ENCODE peak calls at places on chromosomes 2 and 18, in four cellular contexts. Z, Q, U and L are unnamed samples.

GRCh38 chr2:25894135-25894830 is 16.0 kb upstream of the ASXL2 start:
- DNase-seq in Z (no peak), Q (no peak), U (peak; percentile 77), L (no peak)

GRCh38 chr2:53970095-53970897 is 497 bp downstream of the PSME4 start:
- DNase-seq in Z (peak; percentile 33), Q (no peak), U (peak; percentile 55), L (peak; percentile 38)

GRCh38 chr18:31261792-31262582 is 56.0 kb upstream of the DSG1 start:
- DNase-seq in Z (no peak), Q (no peak), U (no peak), L (no peak)

GRCh38 chr18:61703508-61703907 is 189.3 kb downstream of the RNF152 start:
- DNase-seq in Z (no peak), Q (no peak), U (peak; percentile 75), L (no peak)

GRCh38 chr2:197152451-197153228 is 157.9 kb downstream of the ANKRD44 start:
- DNase-seq in Z (no peak), Q (no peak), U (peak; percentile 56), L (no peak)

GRCh38 chr2:11824901-11825592 is 78.6 kb downstream of the LPIN1 start:
- DNase-seq in Z (no peak), Q (no peak), U (peak; percentile 74), L (no peak)

GRCh38 chr2:232473467-232473890 is 14.2 kb downstream of the ECEL1 start:
- DNase-seq in Z (no peak), Q (no peak), U (peak; percentile 35), L (no peak)

GRCh38 chr2:120829633-120830025 is 94.0 kb downstream of the GLI2 start:
- DNase-seq in Z (no peak), Q (no peak), U (no peak), L (no peak)

GRCh38 chr2:43609304-43609883 is 13.6 kb upstream of the THADA start:
- DNase-seq in Z (peak; percentile 33), Q (no peak), U (peak; percentile 63), L (peak; percentile 11)

GRCh38 chr2:178238144-178238521 is 43.8 kb downstream of the OSBPL6 start:
- DNase-seq in Z (no peak), Q (no peak), U (peak; percentile 38), L (no peak)

GRCh38 chr2:239128706-239129105 is 272.1 kb downstream of the HDAC4 start:
- DNase-seq in Z (no peak), Q (no peak), U (no peak), L (no peak)

GRCh38 chr18:23688528-23688927 is 725 bp upstream of the LAMA3 start:
- DNase-seq in Z (no peak), Q (no peak), U (no peak), L (no peak)

GRCh38 chr2:219034823-219035222 is 6.5 kb downstream of the CFAP65 start:
- DNase-seq in Z (no peak), Q (no peak), U (no peak), L (no peak)

GRCh38 chr2:174952607-174953006 is 52.6 kb downstream of the CHN1 start:
- DNase-seq in Z (no peak), Q (no peak), U (no peak), L (no peak)

GRCh38 chr2:68870215-68870614 is 982 bp downstream of the BMP10 start:
- DNase-seq in Z (no peak), Q (no peak), U (peak; percentile 31), L (no peak)

GRCh38 chr2:159684796-159685195 is 27.5 kb upstream of the MARCHF7 start:
- DNase-seq in Z (no peak), Q (no peak), U (peak; percentile 66), L (no peak)

GRCh38 chr2:28062867-28063266 is 172.3 kb downstream of the BABAM2 start:
- DNase-seq in Z (no peak), Q (no peak), U (no peak), L (no peak)

GRCh38 chr18:55502346-55502710 is 85.7 kb downstream of the TCF4 start:
- DNase-seq in Z (no peak), Q (no peak), U (no peak), L (no peak)

GRCh38 chr18:61892683-61893303 is at the start of gene RNF152:
- DNase-seq in Z (peak; percentile 12), Q (no peak), U (peak; percentile 30), L (peak; percentile 35)

GRCh38 chr18:9113468-9114149 is 11.1 kb downstream of the NDUFV2 start:
- DNase-seq in Z (no peak), Q (no peak), U (no peak), L (no peak)

GRCh38 chr2:234681206-234681605 is 184.3 kb upstream of the ARL4C start:
- DNase-seq in Z (no peak), Q (no peak), U (no peak), L (no peak)

GRCh38 chr2:237300755-237301154 is 113.2 kb downstream of the COL6A3 start:
- DNase-seq in Z (no peak), Q (no peak), U (no peak), L (no peak)

GRCh38 chr2:146143971-146144370 is 1624.1 kb upstream of the ZEB2 start:
- DNase-seq in Z (no peak), Q (no peak), U (no peak), L (no peak)

GRCh38 chr2:104853926-104854506 is at the start of gene POU3F3:
- DNase-seq in Z (peak; percentile 90), Q (no peak), U (peak; percentile 23), L (no peak)

GRCh38 chr2:45992021-45992745 is 305.0 kb upstream of the EPAS1 start:
- DNase-seq in Z (no peak), Q (no peak), U (peak; percentile 85), L (peak; percentile 58)